ENCODE peak calls at places on chromosomes 2 and 18, in seven cellular contexts. M, U, Q, X, Y, D and K are unnamed samples.

GRCh38 chr2:58862234-58862633 is 621.1 kb upstream of the FANCL start:
- DNase-seq in M (no peak), U (no peak), Q (no peak), X (no peak), Y (no peak), D (no peak), K (peak; percentile 58)

GRCh38 chr18:45782662-45783061 is 42.8 kb upstream of the SIGLEC15 start:
- DNase-seq in M (no peak), U (no peak), Q (no peak), X (no peak), Y (no peak), D (no peak), K (no peak)

GRCh38 chr2:38068228-38068627 is 7.7 kb downstream of the CYP1B1 start:
- DNase-seq in M (no peak), U (no peak), Q (no peak), X (no peak), Y (no peak), D (no peak), K (no peak)

GRCh38 chr2:233236820-233237589 is 14.5 kb upstream of the ATG16L1 start:
- DNase-seq in M (no peak), U (no peak), Q (no peak), X (no peak), Y (no peak), D (no peak), K (no peak)

GRCh38 chr2:96538487-96539214 is 2.1 kb downstream of the ARID5A start:
- DNase-seq in M (peak; percentile 90), U (peak; percentile 82), Q (peak; percentile 92), X (peak; percentile 94), Y (no peak), D (peak; percentile 62), K (peak; percentile 60)

GRCh38 chr18:2515908-2516625 is 55.2 kb downstream of the METTL4 start:
- DNase-seq in M (no peak), U (no peak), Q (no peak), X (no peak), Y (no peak), D (no peak), K (no peak)

GRCh38 chr2:45119038-45119437 is 109.8 kb upstream of the SIX2 start:
- DNase-seq in M (no peak), U (no peak), Q (no peak), X (no peak), Y (no peak), D (no peak), K (no peak)

GRCh38 chr2:3483227-3483985 is 35.9 kb downstream of the ADI1 start:
- DNase-seq in M (peak; percentile 78), U (peak; percentile 86), Q (peak; percentile 91), X (no peak), Y (no peak), D (peak; percentile 78), K (no peak)

GRCh38 chr2:180696005-180696404 is 284.4 kb upstream of the UBE2E3 start:
- DNase-seq in M (no peak), U (no peak), Q (no peak), X (no peak), Y (no peak), D (no peak), K (no peak)

GRCh38 chr2:148877403-148877740 is 2.3 kb downstream of the KIF5C start:
- DNase-seq in M (no peak), U (no peak), Q (no peak), X (no peak), Y (no peak), D (no peak), K (no peak)

GRCh38 chr2:148885988-148886387 is 11.0 kb downstream of the KIF5C start:
- DNase-seq in M (no peak), U (no peak), Q (no peak), X (no peak), Y (no peak), D (no peak), K (no peak)

GRCh38 chr2:148880636-148881035 is 5.6 kb downstream of the KIF5C start:
- DNase-seq in M (no peak), U (no peak), Q (no peak), X (no peak), Y (no peak), D (no peak), K (no peak)

GRCh38 chr2:148885209-148885608 is 10.2 kb downstream of the KIF5C start:
- DNase-seq in M (no peak), U (no peak), Q (no peak), X (no peak), Y (no peak), D (no peak), K (no peak)

DNA sequence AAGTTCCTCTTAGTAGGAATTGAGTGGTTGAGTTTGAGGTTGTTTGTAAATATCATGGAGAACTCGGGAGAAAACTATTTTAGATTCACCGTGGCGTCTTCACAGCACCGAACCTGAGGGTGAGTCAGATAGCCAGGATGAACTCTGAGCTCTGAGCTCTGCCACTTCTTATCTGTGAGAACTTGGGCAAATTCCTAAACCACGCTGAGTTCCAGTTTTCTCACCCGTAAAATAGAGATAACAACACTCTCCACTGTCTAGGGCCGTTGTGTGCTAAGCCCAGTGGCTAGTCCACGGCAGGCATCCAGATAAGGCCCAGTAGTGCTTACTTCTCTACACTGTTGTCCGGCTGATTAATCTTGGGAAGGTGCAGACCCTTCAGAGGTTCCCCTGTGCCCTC is 7.0 kb downstream of the KIF5C start:
- DNase-seq in M (no peak), U (no peak), Q (no peak), X (no peak), Y (no peak), D (no peak), K (no peak)
- H3K4me3 ChIP-seq in M (no peak overlapping the region), U (no peak overlapping the region), Q (no peak overlapping the region), X (no peak overlapping the region), Y (no peak overlapping the region), D (no peak overlapping the region), K (no peak overlapping the region)

GRCh38 chr2:240970104-240970503 is 28.3 kb upstream of the SNED1 start:
- DNase-seq in M (no peak), U (no peak), Q (no peak), X (no peak), Y (no peak), D (no peak), K (no peak)

GRCh38 chr2:240972636-240973521 is 25.5 kb upstream of the SNED1 start:
- DNase-seq in M (peak; percentile 85), U (peak; percentile 11), Q (peak; percentile 91), X (no peak), Y (peak; percentile 87), D (no peak), K (no peak)

GRCh38 chr2:240974771-240975572 is 23.4 kb upstream of the SNED1 start:
- DNase-seq in M (no peak), U (no peak), Q (no peak), X (no peak), Y (no peak), D (no peak), K (no peak)

GRCh38 chr2:240970816-240971215 is 27.6 kb upstream of the SNED1 start:
- DNase-seq in M (no peak), U (peak; percentile 5), Q (peak; percentile 66), X (no peak), Y (no peak), D (no peak), K (no peak)

DNA sequence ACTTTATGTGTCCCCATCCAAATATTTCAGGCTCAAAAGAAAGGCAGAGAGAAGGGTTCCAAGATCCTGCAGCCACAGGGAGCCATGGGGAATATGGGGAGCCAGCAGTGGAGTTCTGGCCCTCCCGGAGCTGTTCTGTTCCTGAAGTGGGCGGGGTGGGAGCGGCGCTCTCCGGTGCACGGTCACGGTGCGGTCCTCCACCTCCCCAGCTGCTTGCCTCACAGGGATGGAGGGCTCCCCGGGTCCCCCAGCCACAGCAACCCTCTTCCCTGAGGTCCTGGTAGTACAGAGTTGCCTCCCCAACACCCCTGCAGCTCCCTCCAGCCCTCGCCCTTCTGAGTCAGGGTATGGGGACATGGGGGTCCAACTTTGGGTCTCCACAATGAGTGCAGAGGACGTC is 26.2 kb upstream of the SNED1 start:
- DNase-seq in M (no peak), U (peak; percentile 9), Q (peak; percentile 64), X (no peak), Y (no peak), D (no peak), K (no peak)
- H3K4me3 ChIP-seq in M (no peak overlapping the region), U (no peak overlapping the region), Q (no peak overlapping the region), X (no peak overlapping the region), Y (no peak overlapping the region), D (no peak overlapping the region), K (no peak overlapping the region)

GRCh38 chr18:63046375-63046774 is 273.2 kb downstream of the BCL2 start:
- DNase-seq in M (no peak), U (no peak), Q (no peak), X (no peak), Y (no peak), D (no peak), K (no peak)

GRCh38 chr18:63040788-63041410 is 278.7 kb downstream of the BCL2 start:
- DNase-seq in M (no peak), U (no peak), Q (no peak), X (no peak), Y (no peak), D (no peak), K (peak; percentile 77)

GRCh38 chr18:63042351-63042750 is 277.2 kb downstream of the BCL2 start:
- DNase-seq in M (no peak), U (no peak), Q (no peak), X (no peak), Y (no peak), D (no peak), K (no peak)

GRCh38 chr18:63043516-63043915 is 276.1 kb downstream of the BCL2 start:
- DNase-seq in M (no peak), U (no peak), Q (no peak), X (no peak), Y (no peak), D (no peak), K (no peak)
- H3K4me3 ChIP-seq in M (no peak overlapping the region), U (no peak overlapping the region), Q (no peak overlapping the region), X (no peak overlapping the region), Y (no peak overlapping the region), D (no peak overlapping the region), K (no peak overlapping the region)

GRCh38 chr2:104654813-104655212 is 199.1 kb upstream of the POU3F3 start:
- DNase-seq in M (no peak), U (peak; percentile 34), Q (no peak), X (no peak), Y (no peak), D (no peak), K (no peak)
- H3K4me3 ChIP-seq in M (no peak overlapping the region), U (no peak overlapping the region), Q (no peak overlapping the region), X (no peak overlapping the region), Y (no peak overlapping the region), D (no peak overlapping the region), K (no peak overlapping the region)

GRCh38 chr18:39105095-39105494 is 1539.5 kb upstream of the CELF4 start:
- DNase-seq in M (no peak), U (no peak), Q (no peak), X (no peak), Y (no peak), D (no peak), K (no peak)
- H3K4me3 ChIP-seq in M (no peak overlapping the region), U (no peak overlapping the region), Q (no peak overlapping the region), X (no peak overlapping the region), Y (no peak overlapping the region), D (no peak overlapping the region), K (no peak overlapping the region)